ENCODE peak calls at places on chromosomes 6 and 20, in five cellular contexts. F is foreskin keratinocyte, T is cardiac muscle cell, L is B cell, N is fibroblast of mammary gland. R is an unnamed sample.

GRCh38 chr6:92110390-92110789 is 1309.0 kb downstream of the EPHA7 start:
- DNase-seq in F (no peak), T (no peak), L (no peak), N (no peak), R (no peak)

GRCh38 chr6:153058291-153058690 is 55.8 kb upstream of the MTRF1L start:
- DNase-seq in F (peak), T (peak), L (no peak), N (peak), R (no peak)

GRCh38 chr6:446418-447366 is 55.1 kb downstream of the IRF4 start:
- DNase-seq in F (no peak), T (no peak), L (no peak), N (no peak), R (no peak)

GRCh38 chr20:2742934-2743559 is 50.5 kb downstream of the EBF4 start:
- DNase-seq in F (peak), T (peak), L (peak), N (peak), R (no peak)

GRCh38 chr20:53077373-53078205 is 105.4 kb downstream of the TSHZ2 start:
- DNase-seq in F (peak), T (peak), L (no peak), N (peak), R (no peak)

GRCh38 chr20:61387204-61387958 is 135.3 kb downstream of the CDH4 start:
- DNase-seq in F (peak), T (peak), L (no peak), N (peak), R (peak)

GRCh38 chr20:52823303-52823702 is 148.9 kb upstream of the TSHZ2 start:
- DNase-seq in F (peak), T (no peak), L (no peak), N (no peak), R (no peak)

GRCh38 chr20:53580376-53581111 is 13.1 kb downstream of the ZNF217 start:
- DNase-seq in F (no peak), T (no peak), L (no peak), N (no peak), R (no peak)

GRCh38 chr20:62537649-62538292 is 62.0 kb upstream of the GATA5 start:
- DNase-seq in F (no peak), T (no peak), L (no peak), N (no peak), R (no peak)

GRCh38 chr6:80832337-80832736 is 725.9 kb downstream of the BCKDHB start:
- DNase-seq in F (no peak), T (no peak), L (no peak), N (no peak), R (no peak)

GRCh38 chr20:38999965-39000910 is 38.1 kb downstream of the DHX35 start:
- DNase-seq in F (no peak), T (no peak), L (no peak), N (no peak), R (no peak)

GRCh38 chr6:15023448-15023847 is 222.4 kb upstream of the JARID2 start:
- DNase-seq in F (peak), T (no peak), L (no peak), N (no peak), R (no peak)

GRCh38 chr20:11453430-11453829 is 464.3 kb upstream of the BTBD3 start:
- DNase-seq in F (peak), T (peak), L (no peak), N (peak), R (no peak)

GRCh38 chr20:51313275-51313898 is 229.1 kb downstream of the NFATC2 start:
- DNase-seq in F (no peak), T (no peak), L (no peak), N (peak), R (no peak)

GRCh38 chr6:52330470-52330869 is 31.5 kb upstream of the PAQR8 start:
- DNase-seq in F (peak), T (no peak), L (no peak), N (no peak), R (no peak)

GRCh38 chr6:57173056-57173885 is 1.1 kb downstream of the BAG2 start:
- DNase-seq in F (peak), T (peak), L (peak), N (no peak), R (no peak)

GRCh38 chr6:38034269-38034914 is 214.9 kb downstream of the ZFAND3 start:
- DNase-seq in F (no peak), T (peak), L (no peak), N (peak), R (peak)

GRCh38 chr20:34990661-34991214 is 35.1 kb downstream of the MYH7B start:
- DNase-seq in F (no peak), T (no peak), L (no peak), N (no peak), R (no peak)

GRCh38 chr6:1422290-1422689 is 32.9 kb downstream of the FOXF2 start:
- DNase-seq in F (no peak), T (no peak), L (no peak), N (no peak), R (no peak)

GRCh38 chr6:126905917-126906316 is 212.6 kb upstream of the RSPO3 start:
- DNase-seq in F (no peak), T (peak), L (no peak), N (peak), R (no peak)

GRCh38 chr6:24838994-24839393 is 40.3 kb upstream of the ARMH2 start:
- DNase-seq in F (no peak), T (no peak), L (no peak), N (no peak), R (no peak)

GRCh38 chr20:3013771-3014170 is 29.7 kb upstream of the GNRH2 start:
- DNase-seq in F (peak), T (no peak), L (no peak), N (no peak), R (no peak)

DNA sequence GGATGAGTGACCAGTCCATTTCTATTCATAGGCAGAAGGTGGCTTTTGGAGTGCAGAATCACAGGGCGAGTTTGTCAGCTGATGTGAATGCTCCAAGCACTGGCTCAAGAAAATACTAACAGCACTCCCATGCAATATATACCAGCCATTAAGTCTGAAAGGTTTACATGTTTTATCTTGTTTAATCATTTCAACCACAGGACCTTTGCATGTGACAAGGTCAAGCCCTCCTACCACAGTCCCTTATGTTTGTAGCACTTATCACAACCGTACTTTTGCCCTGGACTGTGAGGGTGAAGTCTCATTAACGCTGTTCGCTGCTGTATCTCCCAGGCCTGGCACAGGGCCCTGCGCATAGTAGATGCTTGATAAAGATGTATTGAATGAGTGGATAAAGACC is 99.3 kb upstream of the PMEPA1 start:
- DNase-seq in F (no peak), T (no peak), L (no peak), N (no peak), R (no peak)
- TF ChIP-seq CTCF in F (no peak), T (no peak), L (no peak), N (no peak), R (no peak)

GRCh38 chr6:31665501-31666336 is at the start of gene CSNK2B:
- DNase-seq in F (peak), T (peak), L (peak), N (peak), R (peak)
- TF ChIP-seq CTCF in F (peak), T (no peak), L (no peak), N (no peak), R (no peak)

GRCh38 chr6:146913842-146914562 is 290.2 kb upstream of the STXBP5 start:
- DNase-seq in F (peak), T (peak), L (no peak), N (peak), R (peak)
- TF ChIP-seq CTCF in F (peak), T (peak), L (no peak), N (no peak), R (no peak)

GRCh38 chr6:111799576-111800467 is 73.4 kb downstream of the FYN start:
- DNase-seq in F (no peak), T (no peak), L (no peak), N (no peak), R (no peak)
- TF ChIP-seq CTCF in F (peak), T (peak), L (no peak), N (peak), R (peak)

GRCh38 chr20:10404959-10405530 is 29.0 kb downstream of the MKKS start:
- DNase-seq in F (no peak), T (no peak), L (no peak), N (no peak), R (no peak)
- TF ChIP-seq CTCF in F (no peak), T (no peak), L (no peak), N (no peak), R (no peak)

R was measured in AG09319.